ENCODE peak calls at places on chromosome 1, in six cellular contexts. U is esophagus muscularis mucosa, J is neural progenitor cell, X is heart right ventricle, Y is PC-9, V is K562. W is an unnamed sample. For H3K4me1, the result is how much of the 10 kb centered on the place peaks cover.

GRCh38 chr1:228697209-228698016 is 37.9 kb upstream of the RHOU start:
- DNase-seq in U (peak), J (no peak), X (peak), Y (no peak), V (no peak), W (peak)

GRCh38 chr1:236451796-236452373 is 57.8 kb downstream of the EDARADD start:
- DNase-seq in U (no peak), J (peak), X (no peak), Y (no peak), V (peak), W (peak)

GRCh38 chr1:165481820-165482532 is 37.0 kb upstream of the RXRG start:
- DNase-seq in U (peak), J (no peak), X (no peak), Y (peak), V (no peak), W (peak)

GRCh38 chr1:45490623-45491463 is at the start of gene TESK2:
- DNase-seq in U (peak), J (peak), X (peak), Y (peak), V (peak), W (peak)

GRCh38 chr1:197392541-197392940 is 124.5 kb downstream of the CRB1 start:
- DNase-seq in U (no peak), J (no peak), X (no peak), Y (no peak), V (no peak), W (no peak)

GRCh38 chr1:207926984-207927383 is 16.1 kb upstream of the CD34 start:
- DNase-seq in U (peak), J (no peak), X (no peak), Y (no peak), V (no peak), W (no peak)

GRCh38 chr1:227941509-227942020 is 6.2 kb downstream of the WNT9A start:
- DNase-seq in U (no peak), J (no peak), X (no peak), Y (no peak), V (no peak), W (no peak)

GRCh38 chr1:235266325-235266724 is 61.7 kb downstream of the ARID4B start:
- DNase-seq in U (no peak), J (no peak), X (no peak), Y (no peak), V (no peak), W (no peak)

GRCh38 chr1:164560504-164560903 is 1.5 kb downstream of the PBX1 start:
- DNase-seq in U (no peak), J (no peak), X (no peak), Y (no peak), V (no peak), W (no peak)

GRCh38 chr1:2582401-2582800 is 4.2 kb upstream of the PRXL2B start:
- DNase-seq in U (no peak), J (no peak), X (no peak), Y (no peak), V (no peak), W (no peak)

GRCh38 chr1:171988243-171988642 is 146.9 kb downstream of the DNM3 start:
- DNase-seq in U (no peak), J (no peak), X (no peak), Y (no peak), V (no peak), W (no peak)

GRCh38 chr1:167061073-167061464 is 29.1 kb downstream of the GPA33 start:
- DNase-seq in U (peak), J (no peak), X (no peak), Y (no peak), V (no peak), W (no peak)

GRCh38 chr1:8970870-8971337 is 25.2 kb downstream of the CA6 start:
- DNase-seq in U (no peak), J (no peak), X (no peak), Y (no peak), V (no peak), W (no peak)

GRCh38 chr1:97668945-97669344 is 251.9 kb downstream of the DPYD start:
- DNase-seq in U (no peak), J (no peak), X (no peak), Y (no peak), V (no peak), W (peak)

GRCh38 chr1:47401761-47402160 is 14.3 kb upstream of the FOXE3 start:
- DNase-seq in U (no peak), J (no peak), X (no peak), Y (no peak), V (no peak), W (no peak)

DNA sequence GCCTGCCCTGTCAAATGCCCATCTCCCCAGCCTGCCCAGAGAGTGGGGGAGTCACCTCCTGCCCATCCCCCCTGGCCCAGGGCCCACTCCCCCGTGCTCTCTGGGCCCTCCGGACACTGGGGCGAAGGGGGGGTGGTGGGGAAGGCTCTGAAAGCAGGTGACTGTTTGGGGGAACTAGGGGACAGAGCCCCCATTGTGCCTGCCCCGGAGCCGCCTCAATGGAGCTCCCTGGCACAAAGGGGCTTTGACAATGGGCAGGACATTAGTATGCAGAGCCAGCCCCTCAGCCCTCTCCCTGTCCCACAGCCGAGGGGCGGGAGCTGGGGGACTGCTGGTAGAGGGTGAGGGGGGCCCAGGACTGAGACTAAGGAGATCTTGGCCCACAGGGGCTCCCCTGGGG is 7.8 kb downstream of the KCNJ10 start:
- DNase-seq in U (no peak), J (peak), X (no peak), Y (no peak), V (no peak), W (no peak)
- H3K4me1 ChIP-seq in U (under half), J (under half), X (under half), Y (under half), V (under half), W (under half)

GRCh38 chr1:244318078-244318477 is 133.6 kb downstream of the ADSS2 start:
- DNase-seq in U (no peak), J (no peak), X (no peak), Y (no peak), V (no peak), W (no peak)
- H3K4me3 ChIP-seq in U (no peak), J (no peak), X (no peak), Y (no peak), V (no peak), W (no peak)

GRCh38 chr1:57079454-57080157 is 113.8 kb upstream of the C8B start:
- DNase-seq in U (no peak), J (no peak), X (no peak), Y (no peak), V (peak), W (peak)
- TF ChIP-seq CTCF in U (no peak), J (peak), X (peak), Y (peak), V (peak), W (peak)

GRCh38 chr1:155011004-155011416 is 8.4 kb downstream of the ZBTB7B start:
- DNase-seq in U (no peak), J (peak), X (no peak), Y (no peak), V (no peak), W (no peak)
- H3K4me1 ChIP-seq in U (half or more), J (under half), X (half or more), Y (under half), V (half or more), W (under half)

DNA sequence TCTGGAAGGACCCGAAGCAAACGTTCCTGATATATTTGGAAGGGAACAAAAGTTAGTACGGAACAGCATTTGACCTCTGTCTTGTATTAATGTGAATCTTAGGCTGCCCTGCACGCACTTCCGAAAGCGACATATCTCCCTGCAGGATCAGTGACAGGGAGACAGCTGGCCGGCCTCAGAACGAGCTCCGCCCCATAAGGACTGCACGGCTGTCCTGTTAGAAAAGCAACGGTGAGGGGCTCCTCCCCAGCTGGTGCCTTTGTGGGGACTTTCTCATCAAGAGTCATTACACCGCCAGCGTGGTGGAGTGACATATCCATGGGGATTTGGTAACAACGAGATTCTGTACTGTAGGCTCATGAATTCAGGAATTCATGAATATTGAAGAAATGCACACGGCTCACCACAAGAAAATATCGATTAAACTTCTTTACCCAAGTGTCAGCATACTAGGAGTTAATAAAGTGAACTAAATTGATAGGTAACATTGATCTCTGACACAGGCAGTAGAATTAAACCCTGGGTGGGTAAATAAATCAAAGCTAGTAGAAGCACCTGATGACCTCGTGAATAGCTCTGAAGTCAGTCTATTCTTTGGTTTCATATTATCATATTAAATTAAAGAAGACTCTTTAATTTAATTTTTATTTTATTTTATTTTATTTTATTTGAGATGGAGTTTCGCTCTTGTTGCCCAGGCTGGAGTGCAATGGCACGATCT is 8.1 kb upstream of the GREM2 start:
- DNase-seq in U (no peak), J (peak), X (no peak), Y (no peak), V (no peak), W (no peak)
- H3K4me3 ChIP-seq in U (peak), J (no peak), X (no peak), Y (no peak), V (no peak), W (no peak)

DNA sequence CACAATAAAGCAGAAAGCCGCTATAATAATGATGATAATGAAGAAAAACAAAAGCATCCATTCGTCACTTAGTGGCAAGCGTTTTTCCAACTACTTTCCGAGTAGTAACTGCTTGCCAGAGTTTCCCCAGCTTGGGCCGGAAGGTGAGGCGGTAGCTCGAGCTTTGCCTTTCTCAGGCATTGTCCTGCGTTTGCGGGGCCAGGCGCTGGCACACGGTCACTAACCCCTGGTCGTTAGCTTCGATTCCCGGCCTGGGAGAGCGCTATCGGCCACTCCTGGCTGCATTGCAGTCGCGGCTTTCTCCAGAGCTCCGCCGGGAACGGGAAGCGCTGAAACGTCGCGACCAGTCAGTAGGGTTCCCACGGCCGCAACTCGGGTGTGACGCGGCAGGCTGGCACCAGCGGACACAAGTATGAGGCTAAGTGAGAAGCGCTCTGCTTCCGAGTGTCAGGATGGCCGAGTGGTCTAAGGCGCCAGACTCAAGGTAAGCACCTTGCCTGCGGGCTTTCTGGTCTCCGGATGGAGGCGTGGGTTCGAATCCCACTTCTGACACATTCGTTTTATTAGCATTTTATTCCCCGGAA is 14.6 kb upstream of the ZNF692 start:
- DNase-seq in U (peak), J (peak), X (peak), Y (peak), V (peak), W (peak)
- TF ChIP-seq CTCF in U (no peak), J (peak), X (no peak), Y (no peak), V (peak), W (no peak)

DNA sequence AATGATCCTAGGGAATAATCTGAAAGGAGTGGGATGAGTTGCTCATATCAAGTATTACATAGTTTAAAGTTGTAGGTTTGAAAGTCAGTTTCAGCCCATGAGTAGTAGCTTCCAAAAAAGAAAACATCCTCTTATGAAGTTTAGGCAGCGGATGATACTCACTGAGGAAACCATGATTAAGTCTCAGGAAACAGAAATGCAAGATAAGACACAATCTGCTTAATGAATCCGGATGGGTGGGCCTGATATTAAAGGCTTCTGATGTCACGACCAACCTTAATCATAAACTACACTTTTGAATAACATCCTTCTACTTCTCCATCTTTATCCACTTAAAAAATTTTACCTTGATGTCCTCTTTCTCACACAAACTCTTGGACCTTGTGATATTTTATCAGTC is 61.8 kb downstream of the S1PR1 start:
- DNase-seq in U (no peak), J (no peak), X (no peak), Y (no peak), V (no peak), W (no peak)
- H3K4me1 ChIP-seq in U (under half), J (under half), X (under half), Y (under half), V (under half), W (under half)

DNA sequence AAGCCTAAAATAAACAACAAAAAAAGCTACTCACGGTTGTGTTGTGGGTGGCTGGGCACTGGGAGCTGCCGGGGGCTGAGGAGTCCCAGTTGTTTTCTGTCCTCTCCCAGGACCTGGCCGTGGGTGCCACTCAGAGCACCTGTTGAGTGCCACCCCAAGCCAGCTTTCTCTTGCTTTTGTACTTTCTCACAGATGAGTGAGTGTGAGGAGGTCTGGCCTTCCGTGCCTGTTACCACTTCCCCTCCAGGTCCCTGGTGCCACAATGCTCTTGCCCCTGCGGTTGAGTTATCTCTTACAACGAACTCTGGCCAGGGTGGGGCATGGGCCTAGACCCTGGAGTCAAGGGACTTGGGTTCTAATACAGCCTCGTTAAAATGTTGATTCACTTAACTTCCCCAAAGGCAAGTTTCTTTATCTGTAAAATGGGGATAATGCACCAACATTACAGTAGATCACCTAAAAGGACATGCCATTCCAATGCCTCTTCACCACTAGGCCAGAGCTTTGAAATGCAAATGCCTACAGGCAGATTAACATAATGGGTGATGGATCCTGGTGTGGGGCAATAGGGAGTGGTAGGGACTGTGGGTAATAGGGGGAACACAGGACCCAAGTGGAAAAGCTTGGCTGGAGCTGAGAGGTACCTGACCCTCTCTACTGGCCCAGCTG is at the start of gene CNR2:
- DNase-seq in U (no peak), J (no peak), X (no peak), Y (no peak), V (no peak), W (no peak)
- H3K4me3 ChIP-seq in U (no peak), J (no peak), X (no peak), Y (no peak), V (no peak), W (no peak)